ENCODE peak calls at places on chromosomes 3 and 15, in seven cellular contexts. H is K562, I is IMR-90, X is HCT116, B is H1, O is HepG2, C is GM12878. T is an unnamed sample.

GRCh38 chr3:89606151-89606550 is 498.7 kb downstream of the EPHA3 start:
- DNase-seq in X (no peak), O (peak), B (no peak), I (peak), H (no peak), C (no peak), T (no peak)

GRCh38 chr3:184525337-184526157 is 36.0 kb upstream of the EPHB3 start:
- DNase-seq in H (no peak), I (no peak), C (no peak), X (no peak), O (no peak), B (no peak), T (no peak)

GRCh38 chr3:38725726-38726410 is 76.4 kb upstream of the SCN5A start:
- DNase-seq in X (no peak), C (no peak), I (peak), H (peak), B (no peak), O (no peak), T (peak)

GRCh38 chr3:186107148-186108105 is 1.5 kb downstream of the ETV5 start:
- DNase-seq in O (peak), H (peak), X (peak), I (peak), B (no peak), C (no peak), T (peak)

GRCh38 chr3:134672571-134672970 is 21.7 kb upstream of the KY start:
- DNase-seq in I (no peak), X (no peak), C (no peak), B (no peak), O (no peak), H (no peak), T (no peak)

GRCh38 chr15:29740692-29741311 is 81.5 kb downstream of the TJP1 start:
- DNase-seq in H (no peak), B (no peak), I (no peak), X (no peak), C (no peak), O (peak), T (no peak)

GRCh38 chr15:78950906-78951840 is 6.3 kb upstream of the CTSH start:
- DNase-seq in B (no peak), I (peak), X (no peak), O (peak), H (no peak), C (no peak), T (no peak)

GRCh38 chr3:194265505-194265892 is 85.6 kb downstream of the CPN2 start:
- DNase-seq in C (no peak), I (peak), H (no peak), O (no peak), B (no peak), X (no peak), T (peak)

GRCh38 chr3:170603770-170604510 is 18.1 kb upstream of the SLC7A14 start:
- DNase-seq in C (no peak), I (peak), X (no peak), B (no peak), O (no peak), H (no peak), T (no peak)

GRCh38 chr15:64017082-64017588 is 29.1 kb downstream of the DAPK2 start:
- DNase-seq in X (peak), H (no peak), O (peak), I (peak), C (no peak), B (no peak), T (no peak)

GRCh38 chr3:86984271-86984670 is 6.7 kb downstream of the VGLL3 start:
- DNase-seq in B (no peak), C (no peak), H (no peak), I (peak), X (no peak), O (no peak), T (no peak)

GRCh38 chr3:33749546-33750215 is 31.6 kb upstream of the CLASP2 start:
- DNase-seq in H (no peak), I (peak), X (no peak), B (no peak), C (no peak), O (no peak), T (no peak)

GRCh38 chr3:112302061-112302830 is 8.2 kb upstream of the SLC9C1 start:
- DNase-seq in B (no peak), O (no peak), X (no peak), C (no peak), H (peak), I (peak), T (no peak)

GRCh38 chr3:100982710-100983109 is 10.5 kb downstream of the ABI3BP start:
- DNase-seq in O (no peak), I (peak), C (no peak), X (no peak), B (no peak), H (no peak), T (peak)

GRCh38 chr3:62665627-62666433 is 209.4 kb downstream of the CADPS start:
- DNase-seq in B (peak), O (peak), I (peak), H (peak), X (peak), C (peak), T (peak)

GRCh38 chr3:124826703-124827102 is 60.5 kb downstream of the ITGB5 start:
- DNase-seq in B (peak), I (peak), H (no peak), X (no peak), O (no peak), C (no peak), T (peak)

GRCh38 chr3:180275176-180275575 is 238.4 kb upstream of the PEX5L start:
- DNase-seq in I (no peak), C (no peak), B (no peak), H (no peak), X (no peak), O (no peak), T (no peak)

GRCh38 chr3:10224794-10225660 is 23.2 kb upstream of the TATDN2 start:
- DNase-seq in H (peak), X (peak), C (no peak), I (peak), O (peak), B (peak), T (peak)

GRCh38 chr15:95024388-95024787 is 793.0 kb downstream of the MCTP2 start:
- DNase-seq in H (peak), B (no peak), C (no peak), I (peak), O (no peak), X (peak), T (peak)

GRCh38 chr15:74793135-74794028 is 11.5 kb downstream of the CSK start:
- DNase-seq in O (no peak), H (no peak), X (no peak), B (no peak), C (no peak), I (no peak), T (no peak)

GRCh38 chr3:146524961-146525360 is 19.4 kb downstream of the PLSCR1 start:
- DNase-seq in O (no peak), C (no peak), I (no peak), H (no peak), B (no peak), X (no peak), T (no peak)

GRCh38 chr15:68518785-68519430 is 59.9 kb upstream of the CORO2B start:
- DNase-seq in O (no peak), H (no peak), X (no peak), C (no peak), I (no peak), B (no peak), T (no peak)

DNA sequence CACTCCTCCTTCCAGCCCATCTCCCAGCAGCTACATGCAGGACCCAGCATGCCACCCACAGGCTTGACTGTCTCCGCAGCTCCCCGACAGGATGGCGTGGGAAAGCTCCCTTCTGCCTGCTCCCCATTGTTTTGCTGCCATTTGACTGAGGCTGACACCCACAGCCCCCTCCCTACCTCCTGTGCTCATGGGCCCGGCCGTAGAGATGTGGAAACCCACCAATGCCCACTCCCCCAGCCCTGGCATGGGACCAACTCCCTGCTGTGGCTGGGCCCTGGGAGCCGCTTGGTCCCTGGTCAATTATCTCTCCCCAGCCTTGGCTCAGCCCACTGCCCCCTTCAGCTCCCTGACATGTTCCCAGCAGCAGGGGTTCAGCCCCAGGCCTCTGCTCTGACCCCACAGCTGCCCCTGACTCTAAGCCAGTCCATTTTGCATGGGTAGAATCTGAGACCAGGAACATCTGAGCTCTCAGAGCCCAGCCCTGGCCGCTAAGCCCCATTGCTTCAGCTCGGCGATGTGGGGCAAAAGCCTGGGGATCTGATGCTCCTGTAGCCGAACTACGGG is 8.2 kb downstream of the C3orf22 start:
- DNase-seq in C (no peak), B (no peak), I (no peak), X (no peak), O (no peak), H (no peak), T (no peak)
- H3K9ac ChIP-seq in C (no peak), B (no peak), I (no peak), X (no peak), O (no peak), H (no peak), T (no peak)

DNA sequence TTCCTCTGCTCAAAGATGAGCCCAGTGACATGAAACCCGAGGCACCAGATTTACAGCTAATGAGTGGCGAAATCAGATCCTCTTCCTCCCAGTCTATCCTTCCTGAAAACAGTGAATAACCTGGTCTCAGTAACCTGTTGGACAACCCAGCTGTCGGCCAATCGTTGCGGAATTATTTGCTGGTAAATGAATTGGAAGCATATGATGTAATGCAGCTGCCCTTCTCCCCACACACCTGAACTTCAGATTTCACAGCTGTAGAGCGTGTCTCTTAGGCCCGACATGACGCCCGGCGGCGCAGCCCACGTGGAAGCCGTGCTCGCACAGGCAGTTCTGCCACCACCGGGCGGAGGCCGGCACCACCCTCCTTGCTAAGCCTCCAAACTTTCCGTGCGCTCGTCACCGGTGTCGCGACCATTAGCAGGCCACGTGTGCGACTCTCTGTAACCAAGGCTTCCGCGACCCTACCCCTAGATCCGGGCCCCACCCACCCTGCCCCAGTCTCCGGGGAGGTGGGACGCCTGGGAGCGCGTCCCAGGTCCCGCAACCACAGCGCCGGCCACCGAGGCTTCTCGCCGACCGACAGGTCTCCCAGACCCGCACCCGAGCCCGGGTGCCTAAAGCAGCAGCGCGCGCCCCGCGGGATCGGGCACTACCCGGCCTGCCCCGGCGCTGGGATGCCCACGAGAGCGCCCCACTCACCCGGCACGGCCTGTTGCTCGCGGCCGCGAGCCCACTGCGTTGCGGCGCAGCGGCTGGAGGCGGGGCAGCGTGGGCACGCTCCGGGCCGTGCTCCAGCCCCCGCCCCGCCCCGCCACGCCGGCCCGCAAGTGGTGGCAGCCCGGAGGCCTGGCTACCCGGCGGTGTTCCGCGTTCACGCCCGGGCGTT is at the start of gene RIOX2:
- DNase-seq in O (peak), X (peak), H (peak), C (peak), I (peak), B (no peak), T (peak)
- TF ChIP-seq POLR2A in O (peak), X (peak), H (peak), C (peak), I (no peak), B (no peak), T (peak)

DNA sequence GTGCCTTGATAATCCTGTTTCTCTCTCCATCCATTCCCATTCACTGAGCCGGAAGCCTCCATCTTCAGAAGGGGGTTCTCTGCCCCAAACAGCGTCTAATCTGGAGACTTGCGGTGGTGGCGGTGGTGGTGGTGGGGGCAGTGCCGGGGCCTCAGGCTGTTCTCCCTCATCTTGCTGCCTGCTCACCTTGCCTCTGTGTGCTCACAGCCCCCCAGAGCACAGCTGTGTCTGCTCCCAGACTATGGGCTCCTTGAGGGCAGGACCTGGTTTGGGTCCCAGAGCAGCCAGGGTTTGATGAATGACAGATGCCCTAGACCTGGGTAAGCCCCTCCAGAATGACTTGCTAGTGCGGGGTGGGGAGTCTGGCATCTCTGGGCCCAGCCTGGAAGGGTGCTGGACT is 430 bp upstream of the PSTPIP1 start:
- DNase-seq in C (no peak), I (no peak), X (no peak), B (no peak), O (no peak), H (no peak), T (no peak)
- H3K9ac ChIP-seq in C (peak), I (no peak), X (no peak), B (no peak), O (no peak), H (no peak), T (no peak)

GRCh38 chr3:14649466-14649865 is 2.1 kb upstream of the CCDC174 start:
- DNase-seq in H (no peak), I (no peak), C (no peak), B (no peak), X (no peak), O (no peak), T (no peak)

GRCh38 chr3:14646589-14647413 is 4.8 kb upstream of the CCDC174 start:
- DNase-seq in H (peak), B (no peak), X (no peak), C (no peak), O (no peak), I (no peak), T (no peak)

GRCh38 chr3:14650193-14650592 is 1.4 kb upstream of the CCDC174 start:
- DNase-seq in H (no peak), I (no peak), X (no peak), O (no peak), B (no peak), C (no peak), T (no peak)

GRCh38 chr3:14647976-14648955 is 3.3 kb upstream of the CCDC174 start:
- DNase-seq in I (no peak), C (no peak), B (no peak), H (peak), O (no peak), X (no peak), T (no peak)

DNA sequence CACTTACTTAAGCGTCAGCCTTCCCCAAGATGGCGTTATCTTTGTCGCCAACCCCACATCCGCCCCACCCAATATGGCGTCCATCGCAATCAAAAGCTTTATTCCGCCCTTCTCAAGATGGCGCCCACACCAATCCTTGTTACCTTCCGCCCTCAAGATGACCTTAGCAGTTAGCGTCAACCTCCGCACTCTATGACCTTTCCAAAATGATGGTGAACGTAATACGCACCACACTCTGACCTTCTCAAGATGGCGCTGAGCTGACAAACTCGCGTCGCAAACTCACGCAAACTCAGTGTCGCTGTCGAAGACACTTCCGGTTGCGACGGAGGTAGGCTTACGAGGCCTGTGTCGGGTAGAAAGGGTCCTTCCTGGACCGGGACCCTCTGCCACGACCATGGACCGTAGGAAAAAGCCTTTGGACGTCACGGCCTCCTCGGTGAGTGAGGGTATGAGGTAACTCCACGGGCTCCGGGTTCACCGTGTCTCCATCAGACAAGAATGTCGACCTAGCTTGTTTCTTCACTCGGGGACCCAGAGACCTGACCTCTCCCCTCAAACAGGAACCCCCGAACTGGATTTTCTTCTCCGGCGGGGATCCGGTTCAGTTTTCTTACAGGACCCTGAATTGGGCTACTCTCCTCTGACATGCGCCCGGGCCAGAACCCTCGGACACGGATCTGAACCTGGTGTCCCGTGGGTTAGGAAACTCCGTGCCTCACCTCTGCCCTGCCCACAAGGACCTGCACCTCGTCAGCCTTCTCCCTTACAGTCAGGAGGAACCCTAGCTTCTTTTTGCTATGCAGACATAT is at the start of gene CCDC174:
- DNase-seq in O (peak), C (peak), B (peak), X (peak), H (peak), I (peak), T (peak)
- TF ChIP-seq POLR2A in O (peak), C (peak), B (peak), X (peak), H (peak), I (peak), T (peak)